ENCODE peak calls at places on chromosome 18, in six cellular contexts. C is psoas muscle; K is Right ventricle myocardium superior; F is stimulated activated naive CD8-positive, alpha-beta T cell treated with anti-CD3 and anti-CD28 coated beads, Interleukin-15, amount 100 ng/mL, for 72 hours; D is heart right ventricle; Z is natural killer cell. T is an unnamed sample.

GRCh38 chr18:10113156-10114022 is 199.6 kb downstream of the VAPA start:
- ATAC-seq in C (no peak), K (peak), F (no peak), D (peak), Z (no peak), T (peak)

GRCh38 chr18:3118195-3119010 is 101.4 kb downstream of the MYOM1 start:
- ATAC-seq in C (no peak), K (no peak), F (no peak), D (no peak), Z (no peak), T (no peak)

GRCh38 chr18:21763846-21764646 is 23.5 kb downstream of the MIB1 start:
- ATAC-seq in C (no peak), K (peak), F (no peak), D (peak), Z (no peak), T (no peak)

GRCh38 chr18:1464444-1465217 is 560.0 kb downstream of the ADCYAP1 start:
- ATAC-seq in C (no peak), K (no peak), F (no peak), D (no peak), Z (no peak), T (no peak)

GRCh38 chr18:79058007-79058406 is 11.2 kb upstream of the ATP9B start:
- ATAC-seq in C (no peak), K (no peak), F (no peak), D (no peak), Z (no peak), T (no peak)

GRCh38 chr18:7805096-7805495 is 238.0 kb downstream of the PTPRM start:
- ATAC-seq in C (no peak), K (no peak), F (no peak), D (no peak), Z (no peak), T (no peak)

GRCh38 chr18:76938619-76939018 is 116.3 kb downstream of the ZNF236 start:
- ATAC-seq in C (no peak), K (no peak), F (no peak), D (no peak), Z (no peak), T (no peak)

GRCh38 chr18:13726972-13727331 is 479 bp downstream of the RNMT start:
- ATAC-seq in C (peak), K (peak), F (peak), D (peak), Z (peak), T (peak)

GRCh38 chr18:55511277-55511676 is 76.7 kb downstream of the TCF4 start:
- ATAC-seq in C (no peak), K (no peak), F (no peak), D (no peak), Z (no peak), T (no peak)

GRCh38 chr18:69523582-69523981 is 122.9 kb downstream of the DOK6 start:
- ATAC-seq in C (no peak), K (no peak), F (no peak), D (no peak), Z (no peak), T (no peak)